ENCODE peak calls at places on chromosomes 5 and 9, in ten cellular contexts. J, C, K, U, A, I, V, H, G and D are unnamed samples.

GRCh38 chr9:136546697-136547481 is 1.0 kb upstream of the NOTCH1 start:
- DNase-seq in J (peak), C (peak), K (peak), U (peak), A (peak), I (no peak), V (peak), H (peak), G (peak), D (peak)

GRCh38 chr5:76367623-76368366 is 35.3 kb upstream of the IQGAP2 start:
- DNase-seq in J (no peak), C (no peak), K (no peak), U (no peak), A (peak), I (no peak), V (peak), H (no peak), G (no peak), D (peak)

GRCh38 chr5:10474521-10475075 is 32.9 kb downstream of the ROPN1L start:
- DNase-seq in J (no peak), C (peak), K (no peak), U (no peak), A (peak), I (no peak), V (no peak), H (no peak), G (no peak), D (peak)

GRCh38 chr5:159316519-159317383 is 13.5 kb downstream of the IL12B start:
- DNase-seq in J (peak), C (peak), K (no peak), U (no peak), A (peak), I (peak), V (peak), H (peak), G (peak), D (peak)

GRCh38 chr9:130213898-130214761 is 41.9 kb downstream of the NCS1 start:
- DNase-seq in J (no peak), C (no peak), K (peak), U (no peak), A (peak), I (no peak), V (peak), H (peak), G (no peak), D (no peak)

GRCh38 chr5:116231288-116231687 is 146.5 kb downstream of the COMMD10 start:
- DNase-seq in J (no peak), C (no peak), K (no peak), U (no peak), A (no peak), I (peak), V (no peak), H (no peak), G (no peak), D (no peak)

GRCh38 chr5:113000466-113000865 is 23.9 kb downstream of the DCP2 start:
- DNase-seq in J (no peak), C (no peak), K (no peak), U (no peak), A (peak), I (no peak), V (no peak), H (no peak), G (no peak), D (no peak)

GRCh38 chr9:38507587-38507986 is 83.3 kb upstream of the IGFBPL1 start:
- DNase-seq in J (no peak), C (no peak), K (no peak), U (no peak), A (no peak), I (no peak), V (no peak), H (no peak), G (no peak), D (no peak)

GRCh38 chr9:36980148-36980974 is 53.7 kb downstream of the PAX5 start:
- DNase-seq in J (no peak), C (no peak), K (no peak), U (no peak), A (no peak), I (no peak), V (no peak), H (peak), G (no peak), D (no peak)

GRCh38 chr5:148342371-148343048 is 7.2 kb downstream of the SPINK9 start:
- DNase-seq in J (no peak), C (no peak), K (no peak), U (no peak), A (no peak), I (no peak), V (no peak), H (no peak), G (no peak), D (no peak)

GRCh38 chr5:80083115-80083890 is 48.2 kb downstream of the THBS4 start:
- DNase-seq in J (no peak), C (peak), K (peak), U (no peak), A (peak), I (peak), V (peak), H (peak), G (peak), D (peak)

GRCh38 chr5:178353461-178353860 is 120.9 kb upstream of the PHYKPL start:
- DNase-seq in J (no peak), C (no peak), K (no peak), U (no peak), A (no peak), I (no peak), V (no peak), H (no peak), G (no peak), D (no peak)

GRCh38 chr9:37410969-37411785 is 11.3 kb upstream of the GRHPR start:
- DNase-seq in J (no peak), C (no peak), K (no peak), U (no peak), A (peak), I (peak), V (peak), H (peak), G (no peak), D (peak)

GRCh38 chr9:108549184-108549583 is 306.6 kb downstream of the ACTL7B start:
- DNase-seq in J (peak), C (no peak), K (no peak), U (no peak), A (peak), I (no peak), V (no peak), H (no peak), G (no peak), D (peak)

GRCh38 chr5:154793599-154794524 is 38.7 kb downstream of the LARP1 start:
- DNase-seq in J (no peak), C (no peak), K (no peak), U (no peak), A (peak), I (no peak), V (peak), H (no peak), G (peak), D (peak)

GRCh38 chr5:131252824-131253171 is 11.1 kb upstream of the CDC42SE2 start:
- DNase-seq in J (peak), C (no peak), K (no peak), U (peak), A (no peak), I (no peak), V (no peak), H (no peak), G (no peak), D (no peak)

GRCh38 chr9:107036367-107036766 is 173.4 kb downstream of the ZNF462 start:
- DNase-seq in J (no peak), C (no peak), K (no peak), U (no peak), A (no peak), I (no peak), V (no peak), H (no peak), G (no peak), D (no peak)

GRCh38 chr5:158875272-158875679 is 224.4 kb downstream of the EBF1 start:
- DNase-seq in J (no peak), C (peak), K (no peak), U (no peak), A (peak), I (no peak), V (peak), H (no peak), G (peak), D (peak)

GRCh38 chr5:94969174-94969573 is 315.7 kb downstream of the MCTP1 start:
- DNase-seq in J (no peak), C (peak), K (no peak), U (no peak), A (peak), I (no peak), V (peak), H (peak), G (peak), D (peak)

GRCh38 chr5:136769900-136770684 is 404.7 kb upstream of the TRPC7 start:
- DNase-seq in J (peak), C (peak), K (no peak), U (peak), A (peak), I (peak), V (peak), H (peak), G (peak), D (peak)
- TF ChIP-seq CTCF in J (peak), C (peak), K (no peak), U (peak), A (peak), I (peak), V (peak), H (peak), G (peak), D (peak)

GRCh38 chr5:180647941-180648500 is 1.4 kb downstream of the FLT4 start:
- DNase-seq in J (no peak), C (no peak), K (no peak), U (peak), A (no peak), I (no peak), V (no peak), H (no peak), G (no peak), D (no peak)

GRCh38 chr5:180649297-180650039 is at the start of gene FLT4:
- DNase-seq in J (no peak), C (no peak), K (no peak), U (peak), A (no peak), I (no peak), V (no peak), H (peak), G (no peak), D (no peak)

GRCh38 chr5:180646963-180647305 is 2.5 kb downstream of the FLT4 start:
- DNase-seq in J (no peak), C (no peak), K (no peak), U (peak), A (no peak), I (no peak), V (no peak), H (no peak), G (no peak), D (no peak)

GRCh38 chr5:180647465-180647864 is 1.9 kb downstream of the FLT4 start:
- DNase-seq in J (no peak), C (no peak), K (no peak), U (no peak), A (no peak), I (no peak), V (no peak), H (no peak), G (no peak), D (no peak)

GRCh38 chr5:180648658-180649296 is 623 bp downstream of the FLT4 start:
- DNase-seq in J (no peak), C (no peak), K (no peak), U (peak), A (no peak), I (no peak), V (no peak), H (peak), G (no peak), D (no peak)
- H3K4me3 ChIP-seq in J (peak), C (no peak), K (peak), U (peak), A (no peak), I (no peak), V (no peak), H (peak), G (no peak), D (no peak)

GRCh38 chr5:150487199-150488061 is 20.5 kb upstream of the NDST1 start:
- DNase-seq in J (peak), C (peak), K (no peak), U (peak), A (peak), I (peak), V (no peak), H (no peak), G (peak), D (peak)
- TF ChIP-seq CTCF in J (no peak), C (peak), K (no peak), U (peak), A (peak), I (peak), V (peak), H (no peak), G (peak), D (peak)

DNA sequence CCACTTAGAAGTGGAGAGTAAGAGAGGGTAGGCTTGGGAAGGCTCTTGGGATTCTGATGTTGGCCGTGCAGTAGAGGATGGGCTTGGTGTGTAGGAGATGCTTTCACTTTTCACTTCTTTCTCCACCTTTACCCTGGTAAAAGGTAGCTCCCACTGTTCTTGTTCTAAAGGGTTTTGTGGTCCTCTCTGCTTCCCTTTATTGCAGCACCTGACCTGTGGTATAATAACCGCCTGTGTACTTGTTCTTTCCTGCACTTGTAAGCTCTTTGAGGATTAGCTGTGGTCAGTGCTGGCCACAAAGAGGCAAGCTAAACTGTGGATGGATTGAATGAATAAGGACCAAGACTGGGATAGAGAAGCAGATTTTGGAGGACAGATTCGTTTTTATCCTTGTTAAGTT is 25.2 kb downstream of the KDM4C start:
- DNase-seq in J (no peak), C (no peak), K (no peak), U (no peak), A (no peak), I (no peak), V (no peak), H (no peak), G (no peak), D (no peak)
- H3K4me3 ChIP-seq in J (no peak), C (no peak), K (no peak), U (no peak), A (no peak), I (no peak), V (no peak), H (no peak), G (no peak), D (no peak)

DNA sequence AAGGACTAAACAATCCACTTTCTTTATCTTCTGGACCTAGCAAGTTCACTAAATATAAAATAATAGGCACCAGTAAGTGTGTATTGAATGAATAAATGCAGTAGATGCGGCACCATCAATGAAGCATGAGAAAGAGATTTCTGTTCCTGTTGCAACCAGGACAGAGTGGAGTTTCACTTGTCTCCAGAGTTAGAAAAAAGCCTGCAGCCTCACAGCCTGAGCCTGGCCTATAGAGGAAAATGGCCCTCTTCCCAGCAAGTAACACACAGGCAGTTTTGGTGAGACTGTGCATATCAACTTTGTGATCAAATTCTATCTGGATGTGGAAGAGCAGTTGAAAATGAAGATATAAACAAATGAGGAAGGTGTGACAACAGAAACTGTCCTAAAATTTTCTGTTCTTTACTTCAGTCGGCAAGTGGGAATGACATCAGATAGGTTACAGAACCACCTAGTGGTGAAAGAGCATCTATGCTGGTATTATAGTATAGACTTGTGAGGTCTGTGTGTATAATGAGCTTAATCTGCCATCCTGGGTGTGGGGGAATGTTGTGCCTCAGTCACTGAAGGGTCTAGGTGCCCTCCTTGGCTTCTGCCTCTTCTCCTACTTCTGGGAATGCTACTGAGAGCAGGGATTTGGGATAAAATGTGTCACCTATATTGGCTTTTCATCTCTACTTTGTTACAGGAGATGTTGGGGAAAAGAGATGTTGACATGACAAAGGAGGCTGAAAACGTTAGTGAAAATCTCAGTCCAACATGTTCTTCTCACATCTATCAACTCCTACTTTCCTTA is 28.2 kb downstream of the YIPF5 start:
- DNase-seq in J (no peak), C (peak), K (no peak), U (no peak), A (peak), I (peak), V (peak), H (peak), G (peak), D (peak)
- TF ChIP-seq CTCF in J (no peak), C (peak), K (no peak), U (peak), A (peak), I (peak), V (peak), H (peak), G (peak), D (peak)